ENCODE peak calls at places on chromosomes 12 and 14, in four cellular contexts. F is kidney tubule cell, Z is SK-N-DZ, T is H9. L is an unnamed sample.

GRCh38 chr14:69044965-69045555 is 66.0 kb upstream of the ACTN1 start:
- DNase-seq in F (peak), Z (no peak), T (no peak), L (no peak)

GRCh38 chr12:570237-570925 is 92.9 kb downstream of the NINJ2 start:
- DNase-seq in F (peak), Z (peak), T (peak), L (peak)

GRCh38 chr14:84857571-84857970 is 672.4 kb upstream of the FLRT2 start:
- DNase-seq in F (peak), Z (no peak), T (no peak), L (no peak)

GRCh38 chr14:96746101-96746500 is 51.1 kb upstream of the VRK1 start:
- DNase-seq in F (no peak), Z (no peak), T (no peak), L (peak)

GRCh38 chr14:103008768-103009342 is 48.5 kb downstream of the CDC42BPB start:
- DNase-seq in F (peak), Z (no peak), T (no peak), L (no peak)

GRCh38 chr14:100096656-100097055 is 31.4 kb downstream of the EVL start:
- DNase-seq in F (no peak), Z (no peak), T (no peak), L (no peak)

GRCh38 chr12:62724285-62724684 is 210.7 kb downstream of the PPM1H start:
- DNase-seq in F (no peak), Z (no peak), T (no peak), L (no peak)

GRCh38 chr14:103715052-103716000 is at the start of the genes XRCC3 and ZFYVE21:
- DNase-seq in F (peak), Z (peak), T (peak), L (peak)